ENCODE peak calls at places on chromosomes 12 and 14, in five cellular contexts. X is brain microvascular endothelial cell, R is nephron progenitor cell, L is progenitor cell of endocrine pancreas, O is heart right ventricle. G is an unnamed sample.

GRCh38 chr12:53378222-53378621 is 1.8 kb upstream of the SP1 start:
- DNase-seq in X (no peak), R (no peak), L (no peak), O (no peak), G (no peak)

GRCh38 chr12:104423809-104424208 is 32.9 kb upstream of the CHST11 start:
- DNase-seq in X (no peak), R (no peak), L (no peak), O (no peak), G (no peak)

GRCh38 chr12:45490232-45490881 is 239.1 kb upstream of the ARID2 start:
- DNase-seq in X (no peak), R (no peak), L (no peak), O (no peak), G (no peak)

GRCh38 chr12:93403988-93404803 is 26.5 kb downstream of the NUDT4 start:
- DNase-seq in X (no peak), R (no peak), L (no peak), O (no peak), G (no peak)

GRCh38 chr12:3035171-3035570 is 42.0 kb upstream of the TSPAN9 start:
- DNase-seq in X (peak; percentile 40), R (no peak), L (no peak), O (no peak), G (no peak)

GRCh38 chr12:34625116-34625515 is 602.8 kb downstream of the ALG10 start:
- DNase-seq in X (peak; percentile 0), R (no peak), L (no peak), O (no peak), G (no peak)

GRCh38 chr12:32084753-32085152 is 21.9 kb upstream of the BICD1 start:
- DNase-seq in X (no peak), R (no peak), L (no peak), O (no peak), G (no peak)

GRCh38 chr12:104521731-104522130 is 65.0 kb downstream of the CHST11 start:
- DNase-seq in X (no peak), R (no peak), L (no peak), O (no peak), G (no peak)

GRCh38 chr12:56839489-56840442 is 76.6 kb downstream of the HSD17B6 start:
- DNase-seq in X (no peak), R (peak; percentile 40), L (no peak), O (peak; percentile 29), G (no peak)

GRCh38 chr12:72072613-72073212 is 134.1 kb downstream of the TPH2 start:
- DNase-seq in X (no peak), R (no peak), L (no peak), O (no peak), G (no peak)

GRCh38 chr12:49540229-49541139 is 1.7 kb downstream of the KCNH3 start:
- DNase-seq in X (no peak), R (no peak), L (no peak), O (no peak), G (no peak)

GRCh38 chr12:28865776-28866175 is 283.3 kb upstream of the FAR2 start:
- DNase-seq in X (no peak), R (no peak), L (no peak), O (no peak), G (no peak)

GRCh38 chr12:34151019-34151418 is 128.7 kb downstream of the ALG10 start:
- DNase-seq in X (no peak), R (no peak), L (no peak), O (no peak), G (no peak)

GRCh38 chr14:75297417-75298040 is 18.9 kb downstream of the FOS start:
- DNase-seq in X (no peak), R (no peak), L (no peak), O (no peak), G (no peak)

GRCh38 chr12:21169878-21170472 is 39.0 kb downstream of the SLCO1B1 start:
- DNase-seq in X (peak; percentile 55), R (peak; percentile 81), L (peak; percentile 78), O (no peak), G (no peak)

GRCh38 chr12:53424626-53425514 is 1.2 kb downstream of the AMHR2 start:
- DNase-seq in X (no peak), R (no peak), L (peak; percentile 31), O (no peak), G (no peak)

GRCh38 chr14:65720171-65720570 is 307.6 kb downstream of the FUT8 start:
- DNase-seq in X (no peak), R (no peak), L (no peak), O (no peak), G (no peak)

GRCh38 chr14:104423224-104423681 is 156.3 kb upstream of the C14orf180 start:
- DNase-seq in X (no peak), R (no peak), L (no peak), O (peak; percentile 12), G (peak; percentile 62)

GRCh38 chr14:23481362-23481970 is 12.0 kb downstream of the NGDN start:
- DNase-seq in X (no peak), R (peak; percentile 52), L (no peak), O (no peak), G (no peak)

GRCh38 chr14:61553730-61554641 is 141.3 kb upstream of the HIF1A start:
- DNase-seq in X (peak; percentile 97), R (no peak), L (no peak), O (no peak), G (no peak)

GRCh38 chr12:1922985-1923384 is 4.5 kb upstream of the CACNA2D4 start:
- DNase-seq in X (no peak), R (no peak), L (no peak), O (no peak), G (no peak)

GRCh38 chr14:61335049-61335448 is 13.7 kb downstream of the PRKCH start:
- DNase-seq in X (no peak), R (no peak), L (no peak), O (no peak), G (no peak)

GRCh38 chr12:101927042-101927441 is 49.7 kb downstream of the DRAM1 start:
- DNase-seq in X (no peak), R (no peak), L (no peak), O (no peak), G (no peak)

GRCh38 chr14:85439696-85440328 is 90.1 kb upstream of the FLRT2 start:
- DNase-seq in X (peak; percentile 45), R (no peak), L (no peak), O (no peak), G (no peak)

GRCh38 chr12:730550-730949 is 21.8 kb upstream of the WNK1 start:
- DNase-seq in X (no peak), R (no peak), L (no peak), O (no peak), G (no peak)

GRCh38 chr14:67426161-67426560 is 14.2 kb upstream of the PLEK2 start:
- DNase-seq in X (no peak), R (no peak), L (no peak), O (peak; percentile 25), G (no peak)

GRCh38 chr12:67442347-67442841 is 173.2 kb downstream of the CAND1 start:
- DNase-seq in X (no peak), R (no peak), L (no peak), O (peak; percentile 19), G (no peak)

GRCh38 chr12:3432176-3432742 is 58.7 kb upstream of the PRMT8 start:
- DNase-seq in X (no peak), R (no peak), L (no peak), O (no peak), G (no peak)

GRCh38 chr12:112283541-112283940 is 98.7 kb downstream of the HECTD4 start:
- DNase-seq in X (no peak), R (no peak), L (no peak), O (no peak), G (no peak)

GRCh38 chr14:101774814-101775213 is 13.3 kb downstream of the PPP2R5C start:
- DNase-seq in X (no peak), R (no peak), L (no peak), O (no peak), G (no peak)

GRCh38 chr14:90301580-90302181 is 30.1 kb downstream of the NRDE2 start:
- DNase-seq in X (peak; percentile 45), R (no peak), L (no peak), O (no peak), G (no peak)

GRCh38 chr14:91383439-91383838 is 34.2 kb downstream of the CCDC88C start:
- DNase-seq in X (no peak), R (peak; percentile 81), L (no peak), O (no peak), G (no peak)

GRCh38 chr12:110373962-110374611 is 29.4 kb downstream of the ANAPC7 start:
- DNase-seq in X (no peak), R (no peak), L (no peak), O (no peak), G (no peak)

DNA sequence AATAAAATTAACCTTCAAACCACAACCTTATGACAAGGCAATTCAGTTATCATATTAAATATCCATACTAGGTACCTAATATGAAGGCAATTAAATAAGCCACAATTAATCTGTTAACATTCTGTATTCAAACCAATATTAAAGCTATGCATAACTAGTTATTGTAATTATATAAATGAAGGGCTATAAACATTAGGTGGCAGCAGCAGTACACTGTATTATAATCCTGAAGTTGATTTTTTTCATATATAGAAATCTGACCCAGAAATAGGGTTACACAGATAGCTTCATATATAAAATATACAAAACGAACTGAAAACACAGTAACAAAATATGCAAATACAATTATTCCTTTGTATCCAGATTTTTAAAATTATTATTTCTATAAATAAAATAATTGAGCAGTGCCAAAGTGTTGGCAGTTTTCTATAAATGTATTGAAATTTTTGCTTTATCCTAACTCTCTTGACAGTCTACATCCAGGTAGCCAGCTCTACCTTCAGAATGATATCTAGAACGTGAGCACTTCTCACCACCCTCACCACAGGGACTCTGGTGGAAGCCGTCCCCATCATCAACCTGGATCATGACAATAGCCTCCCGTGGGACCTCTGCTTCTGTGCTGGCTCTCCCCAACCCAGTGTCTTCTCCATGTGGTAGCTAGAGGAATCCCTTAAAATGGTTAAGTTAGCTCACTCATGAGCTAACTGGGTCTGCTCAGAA is 136.2 kb downstream of the MED13L start:
- DNase-seq in X (no peak), R (no peak), L (no peak), O (no peak), G (no peak)
- TF ChIP-seq CTCF in X (peak; percentile 6), R (no peak), L (no peak), O (peak; percentile 58), G (no peak)

DNA sequence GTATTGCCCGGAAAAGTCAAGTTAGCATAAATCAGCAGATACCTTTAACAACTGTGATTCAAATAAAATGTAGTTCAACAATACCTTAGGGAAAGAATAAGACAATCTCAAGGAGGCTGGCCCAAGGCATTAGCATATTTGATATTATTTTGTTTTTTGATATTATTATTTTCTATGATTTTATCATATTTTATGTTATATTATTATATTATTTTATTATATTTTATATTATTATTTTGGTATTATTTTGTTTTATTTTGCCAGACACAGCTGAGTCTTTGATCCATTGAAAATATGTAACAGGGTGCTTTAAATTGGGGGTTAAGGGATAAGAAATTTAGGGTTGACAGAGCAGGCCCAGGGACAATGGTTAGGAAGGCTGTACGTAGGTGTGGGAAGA is 607.9 kb upstream of the USP15 start:
- DNase-seq in X (no peak), R (no peak), L (no peak), O (no peak), G (no peak)
- TF ChIP-seq CTCF in X (no peak), R (no peak), L (no peak), O (no peak), G (no peak)

GRCh38 chr12:80622271-80622670 is 85.2 kb upstream of the MYF6 start:
- DNase-seq in X (no peak), R (no peak), L (no peak), O (no peak), G (no peak)
- TF ChIP-seq CTCF in X (peak; percentile 58), R (no peak), L (no peak), O (no peak), G (peak; percentile 17)

DNA sequence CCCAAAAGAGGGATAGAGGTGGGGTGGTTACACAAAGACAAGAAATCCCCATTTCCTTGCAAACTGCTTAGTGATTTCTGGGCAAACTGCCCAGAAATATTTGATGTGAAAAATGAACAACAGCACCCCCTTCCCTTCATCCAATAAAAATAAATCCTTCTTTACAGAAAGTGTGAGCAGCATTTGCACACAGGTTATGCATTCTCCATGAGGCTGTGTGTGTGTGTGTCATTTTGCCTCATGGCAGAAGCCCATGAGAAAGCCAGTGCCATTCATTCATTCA is 17.2 kb upstream of the NRXN3 start:
- DNase-seq in X (no peak), R (no peak), L (no peak), O (no peak), G (no peak)
- TF ChIP-seq CTCF in X (no peak), R (no peak), L (no peak), O (peak; percentile 9), G (no peak)

G was measured in type B pancreatic cell.